ENCODE peak calls at places on chromosomes 5 and 9, in four cellular contexts. One of them, this sample, is unnamed.

GRCh38 chr5:95858023-95858461 is 35.5 kb upstream of the GLRX start:
- DNase-seq in heart left ventricle: no peak
- DNase-seq in K562: no peak
- DNase-seq in dorsolateral prefrontal cortex: no peak
- DNase-seq in this sample: no peak

GRCh38 chr5:173864126-173865075 is 23.7 kb upstream of the CPEB4 start:
- DNase-seq in heart left ventricle: no peak
- DNase-seq in K562: peak; percentile 75
- DNase-seq in dorsolateral prefrontal cortex: no peak
- DNase-seq in this sample: no peak

GRCh38 chr5:171989946-171990712 is 16.3 kb downstream of the FBXW11 start:
- DNase-seq in heart left ventricle: no peak
- DNase-seq in K562: no peak
- DNase-seq in dorsolateral prefrontal cortex: no peak
- DNase-seq in this sample: no peak

GRCh38 chr9:16028516-16028915 is 475.7 kb downstream of the CCDC171 start:
- DNase-seq in heart left ventricle: no peak
- DNase-seq in K562: no peak
- DNase-seq in dorsolateral prefrontal cortex: no peak
- DNase-seq in this sample: no peak

GRCh38 chr9:89667730-89668129 is 62.9 kb downstream of the GADD45G start:
- DNase-seq in heart left ventricle: no peak
- DNase-seq in K562: no peak
- DNase-seq in dorsolateral prefrontal cortex: no peak
- DNase-seq in this sample: no peak

GRCh38 chr9:88980732-88981336 is 10.4 kb upstream of the S1PR3 start:
- DNase-seq in heart left ventricle: peak; percentile 1
- DNase-seq in K562: no peak
- DNase-seq in dorsolateral prefrontal cortex: no peak
- DNase-seq in this sample: no peak

GRCh38 chr5:92687793-92688467 is 893.1 kb downstream of the NR2F1-AS1 start:
- DNase-seq in heart left ventricle: no peak
- DNase-seq in K562: no peak
- DNase-seq in dorsolateral prefrontal cortex: no peak
- DNase-seq in this sample: no peak

GRCh38 chr9:129406278-129407225 is 214.3 kb downstream of the C9orf50 start:
- DNase-seq in heart left ventricle: no peak
- DNase-seq in K562: peak; percentile 95
- DNase-seq in dorsolateral prefrontal cortex: no peak
- DNase-seq in this sample: no peak

GRCh38 chr5:6456766-6457370 is 8.2 kb downstream of the UBE2QL1 start:
- DNase-seq in heart left ventricle: no peak
- DNase-seq in K562: no peak
- DNase-seq in dorsolateral prefrontal cortex: no peak
- DNase-seq in this sample: no peak

GRCh38 chr9:35313911-35314310 is 152.1 kb downstream of the UNC13B start:
- DNase-seq in heart left ventricle: no peak
- DNase-seq in K562: no peak
- DNase-seq in dorsolateral prefrontal cortex: no peak
- DNase-seq in this sample: no peak

GRCh38 chr5:132492386-132492785 is 1.8 kb upstream of the IRF1 start:
- DNase-seq in heart left ventricle: peak; percentile 0
- DNase-seq in K562: no peak
- DNase-seq in dorsolateral prefrontal cortex: no peak
- DNase-seq in this sample: no peak

GRCh38 chr9:69981686-69982450 is 61.8 kb upstream of the MAMDC2 start:
- DNase-seq in heart left ventricle: no peak
- DNase-seq in K562: no peak
- DNase-seq in dorsolateral prefrontal cortex: no peak
- DNase-seq in this sample: no peak

GRCh38 chr9:5375790-5376477 is 36.3 kb upstream of the RLN1 start:
- DNase-seq in heart left ventricle: no peak
- DNase-seq in K562: no peak
- DNase-seq in dorsolateral prefrontal cortex: no peak
- DNase-seq in this sample: no peak

GRCh38 chr5:1338518-1339070 is 6.3 kb downstream of the CLPTM1L start:
- DNase-seq in heart left ventricle: no peak
- DNase-seq in K562: no peak
- DNase-seq in dorsolateral prefrontal cortex: no peak
- DNase-seq in this sample: no peak

GRCh38 chr9:69554945-69555344 is 117.2 kb downstream of the APBA1 start:
- DNase-seq in heart left ventricle: no peak
- DNase-seq in K562: no peak
- DNase-seq in dorsolateral prefrontal cortex: no peak
- DNase-seq in this sample: no peak

GRCh38 chr9:92989561-92989960 is 42.2 kb downstream of the FGD3 start:
- DNase-seq in heart left ventricle: no peak
- DNase-seq in K562: no peak
- DNase-seq in dorsolateral prefrontal cortex: no peak
- DNase-seq in this sample: no peak

GRCh38 chr5:81766611-81767010 is 15.7 kb upstream of the SSBP2 start:
- DNase-seq in heart left ventricle: no peak
- DNase-seq in K562: no peak
- DNase-seq in dorsolateral prefrontal cortex: no peak
- DNase-seq in this sample: no peak

GRCh38 chr5:65173130-65173525 is 308.6 kb downstream of the ADAMTS6 start:
- DNase-seq in heart left ventricle: no peak
- DNase-seq in K562: no peak
- DNase-seq in dorsolateral prefrontal cortex: no peak
- DNase-seq in this sample: no peak

GRCh38 chr5:122312670-122312988 is 592 bp downstream of the SNCAIP start:
- DNase-seq in heart left ventricle: peak; percentile 21
- DNase-seq in K562: no peak
- DNase-seq in dorsolateral prefrontal cortex: peak; percentile 54
- DNase-seq in this sample: peak; percentile 63

GRCh38 chr9:7186175-7186574 is 428.4 kb downstream of the KDM4C start:
- DNase-seq in heart left ventricle: no peak
- DNase-seq in K562: peak; percentile 38
- DNase-seq in dorsolateral prefrontal cortex: no peak
- DNase-seq in this sample: no peak
- TF ChIP-seq CTCF in heart left ventricle: no peak
- TF ChIP-seq CTCF in K562: peak; percentile 59
- TF ChIP-seq CTCF in dorsolateral prefrontal cortex: peak; percentile 27
- TF ChIP-seq CTCF in this sample: peak; percentile 84

GRCh38 chr5:77438057-77438456 is 54.1 kb downstream of the WDR41 start:
- DNase-seq in heart left ventricle: no peak
- DNase-seq in K562: no peak
- DNase-seq in dorsolateral prefrontal cortex: no peak
- DNase-seq in this sample: no peak

GRCh38 chr5:77431286-77431685 is 60.8 kb downstream of the WDR41 start:
- DNase-seq in heart left ventricle: no peak
- DNase-seq in K562: no peak
- DNase-seq in dorsolateral prefrontal cortex: no peak
- DNase-seq in this sample: no peak

GRCh38 chr5:77431719-77432118 is 60.4 kb downstream of the WDR41 start:
- DNase-seq in heart left ventricle: no peak
- DNase-seq in K562: no peak
- DNase-seq in dorsolateral prefrontal cortex: no peak
- DNase-seq in this sample: no peak

GRCh38 chr5:77437194-77437593 is 54.9 kb downstream of the WDR41 start:
- DNase-seq in heart left ventricle: no peak
- DNase-seq in K562: no peak
- DNase-seq in dorsolateral prefrontal cortex: no peak
- DNase-seq in this sample: no peak
- TF ChIP-seq CTCF in heart left ventricle: peak; percentile 27
- TF ChIP-seq CTCF in K562: peak; percentile 26
- TF ChIP-seq CTCF in dorsolateral prefrontal cortex: peak; percentile 46
- TF ChIP-seq CTCF in this sample: no peak

GRCh38 chr5:105506692-105507277 is 1944.2 kb upstream of the NUDT12 start:
- DNase-seq in heart left ventricle: no peak
- DNase-seq in K562: peak; percentile 24
- DNase-seq in dorsolateral prefrontal cortex: no peak
- DNase-seq in this sample: peak; percentile 28
- TF ChIP-seq CTCF in heart left ventricle: no peak
- TF ChIP-seq CTCF in K562: peak; percentile 28
- TF ChIP-seq CTCF in dorsolateral prefrontal cortex: no peak
- TF ChIP-seq CTCF in this sample: peak; percentile 27

GRCh38 chr5:134846641-134846960 is 833 bp downstream of the C5orf24 start:
- DNase-seq in heart left ventricle: peak; percentile 18
- DNase-seq in K562: peak; percentile 56
- DNase-seq in dorsolateral prefrontal cortex: no peak
- DNase-seq in this sample: no peak

GRCh38 chr5:134845852-134846640 is at the start of gene C5orf24:
- DNase-seq in heart left ventricle: peak; percentile 95
- DNase-seq in K562: peak; percentile 97
- DNase-seq in dorsolateral prefrontal cortex: peak; percentile 95
- DNase-seq in this sample: peak; percentile 88

GRCh38 chr5:134857401-134857800 is 11.6 kb downstream of the C5orf24 start:
- DNase-seq in heart left ventricle: no peak
- DNase-seq in K562: no peak
- DNase-seq in dorsolateral prefrontal cortex: no peak
- DNase-seq in this sample: no peak

GRCh38 chr5:134851307-134851923 is 5.6 kb downstream of the C5orf24 start:
- DNase-seq in heart left ventricle: peak; percentile 5
- DNase-seq in K562: peak; percentile 47
- DNase-seq in dorsolateral prefrontal cortex: no peak
- DNase-seq in this sample: no peak
- TF ChIP-seq CTCF in heart left ventricle: peak; percentile 15
- TF ChIP-seq CTCF in K562: peak; percentile 63
- TF ChIP-seq CTCF in dorsolateral prefrontal cortex: peak; percentile 19
- TF ChIP-seq CTCF in this sample: peak; percentile 28

GRCh38 chr9:3650994-3651622 is 125.3 kb upstream of the RFX3 start:
- DNase-seq in heart left ventricle: no peak
- DNase-seq in K562: no peak
- DNase-seq in dorsolateral prefrontal cortex: no peak
- DNase-seq in this sample: no peak

GRCh38 chr9:3646226-3646625 is 120.4 kb upstream of the RFX3 start:
- DNase-seq in heart left ventricle: no peak
- DNase-seq in K562: no peak
- DNase-seq in dorsolateral prefrontal cortex: no peak
- DNase-seq in this sample: no peak

GRCh38 chr9:3648722-3649121 is 122.9 kb upstream of the RFX3 start:
- DNase-seq in heart left ventricle: no peak
- DNase-seq in K562: no peak
- DNase-seq in dorsolateral prefrontal cortex: no peak
- DNase-seq in this sample: no peak

GRCh38 chr9:3648266-3648665 is 122.5 kb upstream of the RFX3 start:
- DNase-seq in heart left ventricle: no peak
- DNase-seq in K562: no peak
- DNase-seq in dorsolateral prefrontal cortex: no peak
- DNase-seq in this sample: no peak

GRCh38 chr9:3647652-3648051 is 121.9 kb upstream of the RFX3 start:
- DNase-seq in heart left ventricle: no peak
- DNase-seq in K562: no peak
- DNase-seq in dorsolateral prefrontal cortex: no peak
- DNase-seq in this sample: no peak
- TF ChIP-seq CTCF in heart left ventricle: no peak
- TF ChIP-seq CTCF in K562: peak; percentile 33
- TF ChIP-seq CTCF in dorsolateral prefrontal cortex: no peak
- TF ChIP-seq CTCF in this sample: no peak

DNA sequence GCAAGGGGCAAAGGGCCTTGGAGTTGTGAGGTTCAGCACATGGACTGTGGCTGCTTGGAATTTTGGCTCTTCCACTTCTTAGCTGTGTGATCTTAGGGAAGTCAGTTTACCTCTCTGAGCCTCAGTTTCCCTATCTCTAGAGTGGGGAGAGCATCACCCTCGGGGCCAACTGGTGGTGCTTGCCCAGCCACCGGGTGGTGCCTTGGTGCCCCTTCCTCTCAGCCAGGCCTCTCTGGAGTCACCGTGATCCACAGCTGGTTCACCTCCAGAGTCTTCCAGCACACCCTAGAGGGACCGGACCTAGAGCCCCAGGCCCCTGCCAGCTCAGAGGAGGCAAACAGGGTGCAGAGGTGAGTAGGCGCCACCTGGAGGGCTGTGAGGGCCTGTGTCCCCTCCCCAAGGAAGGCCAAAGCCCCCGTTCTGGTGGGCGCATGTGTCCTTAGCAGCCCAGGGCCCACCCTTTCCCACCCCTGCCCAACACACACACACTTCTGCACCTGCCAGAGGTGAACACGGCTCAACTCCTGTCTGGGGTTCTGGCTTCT is 7.7 kb downstream of the ADGRD2 start:
- DNase-seq in heart left ventricle: no peak
- DNase-seq in K562: no peak
- DNase-seq in dorsolateral prefrontal cortex: no peak
- DNase-seq in this sample: no peak
- TF ChIP-seq CTCF in heart left ventricle: no peak
- TF ChIP-seq CTCF in K562: no peak
- TF ChIP-seq CTCF in dorsolateral prefrontal cortex: no peak
- TF ChIP-seq CTCF in this sample: no peak

DNA sequence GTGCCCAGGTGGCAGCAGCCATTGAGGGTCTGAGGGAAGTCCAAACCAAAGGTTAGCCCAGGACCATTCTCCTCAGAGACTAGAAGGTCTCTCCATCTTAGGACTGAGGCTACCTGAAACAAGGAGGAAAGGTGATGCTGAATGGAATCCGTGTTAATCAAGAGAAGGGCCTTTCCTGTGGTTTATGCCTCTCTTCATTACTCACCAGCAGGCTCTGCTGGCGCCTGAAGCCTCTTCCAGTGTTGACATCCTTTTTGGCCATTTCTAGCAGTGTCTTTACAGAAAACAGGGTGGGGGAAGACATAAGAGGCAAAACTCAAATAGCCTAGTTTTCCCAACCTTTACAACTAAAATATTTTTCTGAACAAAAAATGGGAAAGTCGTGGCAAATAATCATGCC is 98.1 kb downstream of the ENC1 start:
- DNase-seq in heart left ventricle: no peak
- DNase-seq in K562: no peak
- DNase-seq in dorsolateral prefrontal cortex: no peak
- DNase-seq in this sample: no peak
- TF ChIP-seq CTCF in heart left ventricle: no peak
- TF ChIP-seq CTCF in K562: no peak
- TF ChIP-seq CTCF in dorsolateral prefrontal cortex: no peak
- TF ChIP-seq CTCF in this sample: no peak

GRCh38 chr9:110114888-110115259 is 93.1 kb downstream of the C9orf152 start:
- DNase-seq in heart left ventricle: peak; percentile 49
- DNase-seq in K562: no peak
- DNase-seq in dorsolateral prefrontal cortex: no peak
- DNase-seq in this sample: peak; percentile 61
- TF ChIP-seq CTCF in heart left ventricle: no peak
- TF ChIP-seq CTCF in K562: no peak
- TF ChIP-seq CTCF in dorsolateral prefrontal cortex: no peak
- TF ChIP-seq CTCF in this sample: no peak

This sample was measured in endothelial cell.